ENCODE peak calls at places on chromosomes 7 and 10, in ten cellular contexts. C is adrenal gland, R is sigmoid colon, Q is uterus, A is heart left ventricle, W is HCT116, F is transverse colon, E is spleen, K is right lobe of liver, L is tibial nerve. T is an unnamed sample.

GRCh38 chr10:61992683-61993629 is 91.5 kb downstream of the ARID5B start:
- DNase-seq in C (peak; percentile 86), E (no peak), F (peak; percentile 56), A (peak; percentile 62), W (no peak), K (no peak), L (peak; percentile 42), Q (peak; percentile 36), R (peak; percentile 86), T (no peak)

GRCh38 chr7:156344595-156344994 is 296.0 kb upstream of the RNF32 start:
- DNase-seq in F (no peak), R (no peak), A (no peak), L (no peak), C (no peak), E (no peak), K (no peak), Q (no peak), W (no peak), T (no peak)

GRCh38 chr10:101777857-101778145 is 1.9 kb upstream of the FGF8 start:
- DNase-seq in Q (no peak), A (no peak), E (no peak), K (no peak), C (no peak), R (peak; percentile 42), F (no peak), L (no peak), W (no peak), T (peak; percentile 46)

GRCh38 chr10:112584276-112584675 is 137.3 kb downstream of the VTI1A start:
- DNase-seq in K (no peak), L (no peak), E (no peak), A (no peak), R (no peak), F (no peak), Q (no peak), C (no peak), W (no peak), T (no peak)

GRCh38 chr10:121631296-121631695 is 33.1 kb upstream of the FGFR2 start:
- DNase-seq in Q (no peak), C (no peak), A (no peak), L (no peak), E (no peak), W (no peak), F (no peak), K (no peak), R (peak; percentile 32), T (no peak)

GRCh38 chr7:16550671-16551070 is 24.0 kb downstream of the LRRC72 start:
- DNase-seq in A (no peak), E (no peak), F (no peak), W (no peak), Q (no peak), K (no peak), R (no peak), L (no peak), C (no peak), T (no peak)

GRCh38 chr10:13505040-13505680 is 23.7 kb downstream of the BEND7 start:
- DNase-seq in C (no peak), Q (no peak), A (no peak), K (no peak), W (no peak), L (no peak), E (no peak), F (no peak), R (no peak), T (no peak)

GRCh38 chr10:95480102-95480900 is 80.9 kb downstream of the SORBS1 start:
- DNase-seq in A (peak; percentile 73), Q (peak; percentile 51), E (no peak), C (peak; percentile 45), K (peak; percentile 65), R (peak; percentile 77), W (no peak), L (no peak), F (no peak), T (no peak)

GRCh38 chr10:11757452-11757819 is 15.3 kb downstream of the ECHDC3 start:
- DNase-seq in K (peak; percentile 66), A (peak; percentile 73), W (no peak), C (peak; percentile 91), R (peak; percentile 82), E (no peak), L (no peak), F (no peak), Q (peak; percentile 78), T (no peak)

GRCh38 chr10:20142311-20142710 is 326.1 kb downstream of the PLXDC2 start:
- DNase-seq in F (no peak), R (no peak), A (no peak), E (no peak), Q (no peak), W (no peak), C (no peak), K (no peak), L (no peak), T (no peak)

GRCh38 chr10:93871805-93872204 is 22.0 kb upstream of the SLC35G1 start:
- DNase-seq in K (no peak), F (no peak), Q (no peak), R (no peak), E (no peak), L (no peak), C (no peak), W (no peak), A (no peak), T (no peak)

GRCh38 chr10:60735244-60735643 is 43.0 kb upstream of the CDK1 start:
- DNase-seq in Q (no peak), K (no peak), L (no peak), C (no peak), E (no peak), R (no peak), F (peak; percentile 56), W (no peak), A (no peak), T (no peak)

GRCh38 chr10:60732240-60733188 is 45.8 kb upstream of the CDK1 start:
- DNase-seq in Q (peak; percentile 18), L (no peak), A (no peak), W (no peak), K (no peak), E (peak; percentile 74), C (peak; percentile 1), F (peak; percentile 51), R (peak; percentile 63), T (peak; percentile 48)

GRCh38 chr10:60734226-60734625 is 44.1 kb upstream of the CDK1 start:
- DNase-seq in Q (no peak), E (no peak), W (no peak), A (no peak), R (no peak), K (no peak), F (no peak), L (no peak), C (no peak), T (no peak)

GRCh38 chr10:60733826-60734225 is 44.5 kb upstream of the CDK1 start:
- DNase-seq in Q (no peak), L (no peak), E (no peak), R (no peak), A (no peak), W (no peak), K (no peak), F (no peak), C (no peak), T (no peak)

GRCh38 chr10:60733189-60733815 is 45.0 kb upstream of the CDK1 start:
- DNase-seq in C (peak; percentile 16), Q (peak; percentile 22), R (no peak), K (peak; percentile 50), W (peak; percentile 39), E (peak; percentile 88), L (no peak), A (peak; percentile 28), F (peak; percentile 78), T (peak; percentile 81)
- H3K27ac ChIP-seq in C (peak overlapping the region; percentile 44), Q (peak overlapping the region; percentile 39), R (no peak overlapping the region), K (no peak overlapping the region), W (peak overlapping the region; percentile 49), E (peak overlapping the region; percentile 86), L (peak overlapping the region; percentile 84), A (no peak overlapping the region), F (peak overlapping the region; percentile 83), T (peak overlapping the region; percentile 87)

GRCh38 chr10:78510566-78511323 is 477.1 kb downstream of the RPS24 start:
- DNase-seq in A (no peak), E (no peak), W (no peak), C (no peak), K (no peak), Q (peak; percentile 40), R (no peak), L (no peak), F (no peak), T (no peak)

GRCh38 chr10:78512205-78512550 is 478.5 kb downstream of the RPS24 start:
- DNase-seq in A (no peak), F (no peak), R (no peak), Q (no peak), W (no peak), L (no peak), C (no peak), E (no peak), K (no peak), T (no peak)

GRCh38 chr10:78513986-78514385 is 480.3 kb downstream of the RPS24 start:
- DNase-seq in A (no peak), R (no peak), L (no peak), Q (no peak), F (no peak), E (no peak), W (no peak), C (no peak), K (no peak), T (no peak)

GRCh38 chr10:78513330-78513729 is 479.7 kb downstream of the RPS24 start:
- DNase-seq in C (no peak), K (no peak), Q (no peak), R (no peak), W (no peak), L (no peak), F (no peak), E (no peak), A (no peak), T (no peak)

GRCh38 chr10:78511324-78512204 is 477.9 kb downstream of the RPS24 start:
- DNase-seq in C (no peak), F (no peak), Q (no peak), A (no peak), L (no peak), W (no peak), K (no peak), R (no peak), E (no peak), T (no peak)
- H3K4me1 ChIP-seq in C (no peaks in the 10 kb centered on the region), F (peaks cover 45% of the 10 kb centered on the region), Q (peaks cover 27% of the 10 kb centered on the region), A (no peaks in the 10 kb centered on the region), L (no peaks in the 10 kb centered on the region), W (no peaks in the 10 kb centered on the region), K (no peaks in the 10 kb centered on the region), R (peaks cover 2% of the 10 kb centered on the region), E (no peaks in the 10 kb centered on the region), T (no peaks in the 10 kb centered on the region)

DNA sequence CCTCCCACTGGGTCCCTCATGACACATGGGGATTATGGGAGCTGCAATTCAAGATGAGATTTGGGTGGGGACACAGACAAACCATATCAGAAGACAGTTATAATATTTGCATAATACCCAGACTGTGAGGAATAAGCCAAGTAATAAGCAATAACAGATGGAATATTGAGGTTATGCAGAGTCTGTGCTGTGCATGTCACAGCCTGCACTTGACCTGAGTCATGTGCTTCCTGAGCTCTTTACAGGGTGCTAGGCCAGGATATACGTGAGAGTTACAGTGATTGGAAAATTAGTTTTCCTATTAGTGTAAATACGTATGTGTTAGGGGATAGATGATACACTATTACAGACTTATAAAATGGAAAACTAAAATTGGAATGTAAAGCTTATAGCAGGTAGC is 288.7 kb downstream of the SDK1 start:
- DNase-seq in K (no peak), W (no peak), E (no peak), Q (no peak), L (no peak), A (no peak), C (no peak), F (no peak), R (no peak), T (no peak)
- TF ChIP-seq POLR2A in K (no peak), W (no peak), E (no peak), Q (no peak), L (no peak), A (no peak), C (no peak), F (no peak), R (no peak), T (no peak)

GRCh38 chr10:124536496-124537050 is 75.0 kb downstream of the LHPP start:
- DNase-seq in W (no peak), A (no peak), R (no peak), E (no peak), L (no peak), Q (no peak), F (no peak), K (no peak), C (no peak), T (no peak)
- H3K27ac ChIP-seq in W (no peak overlapping the region), A (peak overlapping the region; percentile 13), R (no peak overlapping the region), E (peak overlapping the region; percentile 72), L (peak overlapping the region; percentile 47), Q (no peak overlapping the region), F (no peak overlapping the region), K (no peak overlapping the region), C (peak overlapping the region; percentile 73), T (no peak overlapping the region)

T was measured in Peyer's patch.